ENCODE peak calls at places on chromosomes 5 and 9, in eight cellular contexts. H is lower lobe of right lung, S is Peyer's patch, W is mesendoderm, I is WERI-Rb-1, T is astrocyte, V is NB4, B is body of pancreas. A is an unnamed sample.

GRCh38 chr5:150339165-150339564 is 18.3 kb upstream of the TCOF1 start:
- DNase-seq in H (no peak), S (no peak), W (no peak), I (no peak), T (no peak), V (peak; percentile 25), B (no peak), A (no peak)

GRCh38 chr5:54651482-54652076 is 134.0 kb downstream of the SNX18 start:
- DNase-seq in H (peak; percentile 75), S (peak; percentile 59), W (no peak), I (no peak), T (peak; percentile 57), V (no peak), B (peak; percentile 85), A (peak; percentile 43)

GRCh38 chr9:135087899-135088347 is 455 bp downstream of the OLFM1 start:
- DNase-seq in H (no peak), S (no peak), W (peak; percentile 30), I (no peak), T (no peak), V (no peak), B (no peak), A (no peak)

GRCh38 chr9:36969216-36969771 is 64.8 kb downstream of the PAX5 start:
- DNase-seq in H (no peak), S (no peak), W (no peak), I (no peak), T (no peak), V (no peak), B (no peak), A (no peak)

GRCh38 chr5:125717209-125717608 is 706.0 kb upstream of the GRAMD2B start:
- DNase-seq in H (no peak), S (no peak), W (peak; percentile 30), I (no peak), T (peak; percentile 93), V (no peak), B (no peak), A (no peak)

GRCh38 chr9:120713257-120714087 is 798 bp downstream of the MEGF9 start:
- DNase-seq in H (peak; percentile 58), S (peak; percentile 57), W (no peak), I (peak; percentile 23), T (no peak), V (peak; percentile 40), B (peak; percentile 34), A (no peak)

GRCh38 chr9:2602704-2603116 is 18.9 kb upstream of the VLDLR start:
- DNase-seq in H (no peak), S (no peak), W (no peak), I (no peak), T (no peak), V (peak; percentile 57), B (no peak), A (peak; percentile 31)

GRCh38 chr5:126514159-126515141 is 80.6 kb downstream of the ALDH7A1 start:
- DNase-seq in H (no peak), S (no peak), W (peak; percentile 32), I (no peak), T (peak; percentile 43), V (no peak), B (no peak), A (peak; percentile 41)

GRCh38 chr5:134151723-134152122 is 25.0 kb downstream of the SKP1 start:
- DNase-seq in H (no peak), S (no peak), W (no peak), I (no peak), T (peak; percentile 14), V (no peak), B (no peak), A (no peak)

GRCh38 chr5:75405296-75405695 is 68.3 kb downstream of the HMGCR start:
- DNase-seq in H (no peak), S (no peak), W (peak; percentile 14), I (no peak), T (no peak), V (peak; percentile 37), B (no peak), A (no peak)

GRCh38 chr5:39055027-39055759 is 19.0 kb downstream of the RICTOR start:
- DNase-seq in H (no peak), S (no peak), W (no peak), I (no peak), T (no peak), V (no peak), B (no peak), A (no peak)

GRCh38 chr5:61918606-61919005 is 387.4 kb upstream of the KIF2A start:
- DNase-seq in H (no peak), S (no peak), W (no peak), I (no peak), T (no peak), V (no peak), B (no peak), A (no peak)

GRCh38 chr9:28073278-28073677 is 500.0 kb upstream of the C9orf72 start:
- DNase-seq in H (no peak), S (no peak), W (peak; percentile 68), I (peak; percentile 48), T (peak; percentile 3), V (peak; percentile 62), B (peak; percentile 45), A (peak; percentile 23)

GRCh38 chr5:65790371-65791163 is 68.6 kb downstream of the NLN start:
- DNase-seq in H (peak; percentile 51), S (no peak), W (peak; percentile 19), I (no peak), T (no peak), V (peak; percentile 69), B (no peak), A (no peak)

GRCh38 chr9:137593176-137593575 is 2.9 kb upstream of the ZMYND19 start:
- DNase-seq in H (peak; percentile 86), S (no peak), W (no peak), I (no peak), T (no peak), V (no peak), B (peak; percentile 64), A (no peak)

GRCh38 chr5:121108725-121109124 is 644.6 kb downstream of the PRR16 start:
- DNase-seq in H (no peak), S (no peak), W (peak; percentile 14), I (no peak), T (no peak), V (no peak), B (no peak), A (no peak)

GRCh38 chr9:107274096-107274495 is 9.0 kb upstream of the RAD23B start:
- DNase-seq in H (no peak), S (no peak), W (no peak), I (no peak), T (no peak), V (no peak), B (no peak), A (no peak)

GRCh38 chr9:87189006-87189405 is 241.7 kb upstream of the GAS1 start:
- DNase-seq in H (no peak), S (no peak), W (no peak), I (no peak), T (no peak), V (no peak), B (no peak), A (no peak)

GRCh38 chr9:18786196-18786595 is 246.8 kb downstream of the SAXO1 start:
- DNase-seq in H (no peak), S (no peak), W (no peak), I (no peak), T (no peak), V (no peak), B (no peak), A (no peak)

GRCh38 chr9:137462396-137463193 is 3.5 kb upstream of the NSMF start:
- DNase-seq in H (no peak), S (no peak), W (no peak), I (no peak), T (no peak), V (no peak), B (no peak), A (no peak)

DNA sequence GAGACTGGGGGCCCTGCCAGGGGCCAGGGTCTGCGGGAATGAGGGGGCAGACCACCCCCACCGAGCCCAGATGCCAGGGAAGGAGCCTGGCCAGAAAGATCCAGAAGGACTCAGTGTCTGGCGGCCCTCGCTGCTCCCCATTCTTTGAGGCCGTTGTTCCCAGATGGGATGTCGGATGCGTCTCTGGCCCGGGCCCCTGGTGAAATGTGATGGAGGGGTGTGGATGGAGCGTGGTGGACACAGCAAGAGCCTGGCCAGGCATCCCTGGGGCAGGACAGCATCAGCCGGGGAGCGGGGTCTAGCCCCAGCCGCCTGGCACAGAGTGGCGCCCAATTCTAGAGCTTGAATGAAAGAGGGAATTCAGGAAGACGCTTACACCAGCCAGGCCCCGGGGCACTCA is 46.2 kb upstream of the NKD2 start:
- DNase-seq in H (no peak), S (no peak), W (no peak), I (no peak), T (no peak), V (no peak), B (no peak), A (no peak)
- H3K4me3 ChIP-seq in H (no peak overlapping the region), S (no peak overlapping the region), W (no peak overlapping the region), I (no peak overlapping the region), T (no peak overlapping the region), V (no peak overlapping the region), B (no peak overlapping the region), A (no peak overlapping the region)

DNA sequence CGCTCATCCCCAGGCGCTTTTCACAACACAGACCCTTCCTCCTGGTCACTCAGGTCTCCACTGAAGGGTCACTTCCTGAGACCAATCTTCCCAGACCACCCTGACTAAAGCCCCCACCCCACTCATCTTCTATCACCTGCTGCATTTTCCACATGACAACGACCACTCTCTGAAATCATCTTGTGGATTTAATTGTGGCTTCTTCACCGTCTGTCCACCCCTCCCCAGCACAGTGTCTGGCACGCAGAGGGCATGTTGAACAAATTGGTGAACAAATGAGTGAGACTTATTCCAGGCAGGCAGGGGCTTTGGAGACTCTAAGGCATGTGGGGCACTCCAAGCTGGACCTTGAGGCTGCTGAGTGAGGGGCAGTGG is 8.8 kb downstream of the BARX1 start:
- DNase-seq in H (no peak), S (no peak), W (no peak), I (no peak), T (no peak), V (no peak), B (no peak), A (no peak)
- H3K4me3 ChIP-seq in H (peak overlapping the region; percentile 47), S (no peak overlapping the region), W (no peak overlapping the region), I (peak overlapping the region; percentile 42), T (no peak overlapping the region), V (no peak overlapping the region), B (no peak overlapping the region), A (no peak overlapping the region)

DNA sequence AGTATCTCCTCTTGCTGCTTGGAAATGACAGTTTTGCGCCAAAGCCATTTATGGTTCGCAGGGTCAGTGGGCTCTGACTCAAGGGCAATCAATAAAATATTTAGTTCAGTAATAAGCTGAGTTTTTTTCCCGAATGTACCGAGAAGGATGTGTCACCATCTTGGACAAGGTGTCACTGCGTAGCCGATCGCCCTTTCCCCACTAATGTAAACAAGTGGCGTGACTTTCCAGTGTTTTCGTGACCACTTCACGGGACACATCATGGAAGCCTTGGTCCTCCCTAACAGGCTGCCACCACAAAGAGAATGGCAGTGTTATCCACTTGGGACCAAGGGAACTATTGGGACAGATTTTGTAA is 16.4 kb downstream of the ISL1 start:
- DNase-seq in H (no peak), S (no peak), W (no peak), I (no peak), T (no peak), V (no peak), B (no peak), A (no peak)
- H3K4me3 ChIP-seq in H (no peak overlapping the region), S (no peak overlapping the region), W (peak overlapping the region; percentile 25), I (no peak overlapping the region), T (no peak overlapping the region), V (no peak overlapping the region), B (no peak overlapping the region), A (no peak overlapping the region)

DNA sequence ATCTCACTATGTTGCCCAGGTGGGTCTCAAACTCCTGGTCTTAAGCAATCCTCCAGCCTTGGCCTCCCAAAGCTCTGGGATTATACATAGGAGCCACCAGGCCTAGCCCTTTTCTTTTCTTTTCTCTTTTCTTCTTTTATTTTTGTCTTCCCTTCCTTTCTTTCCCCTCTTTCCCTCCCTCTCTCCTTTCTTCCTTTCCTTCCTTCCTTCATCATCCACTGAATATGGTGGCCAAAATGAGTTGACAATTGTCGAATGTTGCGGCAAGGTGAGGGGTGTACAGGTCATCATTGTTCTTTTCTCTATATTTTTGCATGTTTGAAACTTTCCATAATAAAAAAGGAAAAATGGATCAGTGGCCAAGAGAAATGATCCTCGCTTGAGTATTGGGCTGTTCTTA is 32.1 kb upstream of the BASP1 start:
- DNase-seq in H (no peak), S (no peak), W (no peak), I (no peak), T (no peak), V (no peak), B (no peak), A (no peak)
- H3K4me3 ChIP-seq in H (no peak overlapping the region), S (no peak overlapping the region), W (no peak overlapping the region), I (no peak overlapping the region), T (no peak overlapping the region), V (no peak overlapping the region), B (no peak overlapping the region), A (no peak overlapping the region)

A was measured in adrenal gland.